ENCODE peak calls at places on chromosome 13, in six cellular contexts. G, T, Y, Q, O and J are unnamed samples.

GRCh38 chr13:112783135-112783945 is 93.5 kb downstream of the ATP11A start:
- DNase-seq in Q (peak; percentile 82), Y (no peak), G (no peak), O (no peak), T (no peak), J (no peak)

GRCh38 chr13:34941436-34941834 is 635 bp upstream of the NBEA start:
- DNase-seq in O (no peak), Q (no peak), G (no peak), Y (no peak), T (no peak), J (no peak)

GRCh38 chr13:109454167-109454917 is 332.0 kb downstream of the IRS2 start:
- DNase-seq in O (no peak), Y (no peak), T (peak; percentile 7), G (no peak), Q (no peak), J (no peak)

GRCh38 chr13:111467111-111467890 is 146.9 kb downstream of the TEX29 start:
- DNase-seq in T (no peak), G (no peak), Q (no peak), Y (no peak), O (no peak), J (no peak)

GRCh38 chr13:21055511-21056045 is 5.8 kb downstream of the LATS2 start:
- DNase-seq in O (no peak), Y (no peak), Q (no peak), G (no peak), T (no peak), J (no peak)

GRCh38 chr13:67224148-67224846 is 5.8 kb downstream of the PCDH9 start:
- DNase-seq in T (peak; percentile 33), G (peak; percentile 85), O (peak; percentile 63), Y (peak; percentile 46), Q (peak; percentile 71), J (peak; percentile 11)

GRCh38 chr13:43470610-43471009 is 316.2 kb downstream of the ENOX1 start:
- DNase-seq in Q (no peak), O (no peak), G (no peak), Y (no peak), T (no peak), J (no peak)

GRCh38 chr13:83780201-83780600 is 102.1 kb downstream of the SLITRK1 start:
- DNase-seq in Q (peak; percentile 68), O (no peak), T (no peak), Y (peak; percentile 12), G (peak; percentile 47), J (no peak)

GRCh38 chr13:73492811-73493210 is 434.0 kb downstream of the KLF5 start:
- DNase-seq in Q (peak; percentile 1), T (no peak), Y (no peak), G (no peak), O (no peak), J (no peak)

GRCh38 chr13:114107686-114108081 is 24.7 kb downstream of the RASA3 start:
- DNase-seq in Y (no peak), Q (peak; percentile 52), O (no peak), T (no peak), G (peak; percentile 87), J (no peak)

GRCh38 chr13:113411216-113412023 is 41.9 kb downstream of the ADPRHL1 start:
- DNase-seq in Q (peak; percentile 89), Y (no peak), T (peak; percentile 71), O (no peak), G (peak; percentile 96), J (no peak)

GRCh38 chr13:73625562-73626339 is 508.5 kb downstream of the KLF12 start:
- DNase-seq in Y (no peak), G (no peak), Q (no peak), T (no peak), O (no peak), J (no peak)

GRCh38 chr13:96020155-96020575 is 33.0 kb downstream of the UGGT2 start:
- DNase-seq in T (no peak), Y (peak; percentile 72), G (peak; percentile 66), O (peak; percentile 8), Q (peak; percentile 71), J (peak; percentile 23)

GRCh38 chr13:66312312-66313087 is 917.6 kb downstream of the PCDH9 start:
- DNase-seq in O (no peak), Q (peak; percentile 10), G (no peak), T (no peak), Y (no peak), J (no peak)

GRCh38 chr13:66665991-66666390 is 564.1 kb downstream of the PCDH9 start:
- DNase-seq in O (peak; percentile 44), G (peak; percentile 90), Y (peak; percentile 1), Q (peak; percentile 94), T (no peak), J (no peak)

GRCh38 chr13:51933466-51934058 is 71.8 kb downstream of the CCDC70 start:
- DNase-seq in T (no peak), O (no peak), G (no peak), Y (no peak), Q (no peak), J (no peak)

GRCh38 chr13:99045396-99045795 is 67.5 kb upstream of the DOCK9 start:
- DNase-seq in G (no peak), Q (peak; percentile 66), O (no peak), Y (no peak), T (no peak), J (no peak)

GRCh38 chr13:71290963-71291937 is 575.8 kb downstream of the DACH1 start:
- DNase-seq in Q (peak; percentile 46), O (no peak), T (no peak), G (peak; percentile 29), Y (peak; percentile 88), J (no peak)

GRCh38 chr13:95676775-95677563 is at the start of gene DNAJC3:
- DNase-seq in Q (peak; percentile 95), O (peak; percentile 87), T (peak; percentile 91), Y (peak; percentile 99), G (peak; percentile 97), J (peak; percentile 98)

GRCh38 chr13:28492527-28493367 is 2.2 kb downstream of the FLT1 start:
- DNase-seq in O (no peak), Q (no peak), G (peak; percentile 85), T (no peak), Y (no peak), J (no peak)

GRCh38 chr13:45219938-45220375 is 19.1 kb upstream of the KCTD4 start:
- DNase-seq in Q (no peak), G (peak; percentile 96), T (no peak), Y (no peak), O (no peak), J (no peak)

GRCh38 chr13:111909971-111910671 is 156.8 kb upstream of the SOX1 start:
- DNase-seq in O (no peak), G (no peak), T (no peak), Q (no peak), Y (no peak), J (no peak)

GRCh38 chr13:113869263-113869662 is 5.4 kb upstream of the GAS6 start:
- DNase-seq in Q (no peak), O (no peak), Y (no peak), T (no peak), G (no peak), J (no peak)

GRCh38 chr13:20271441-20271840 is 39.3 kb upstream of the GJB6 start:
- DNase-seq in T (no peak), G (no peak), Y (no peak), O (no peak), Q (no peak), J (no peak)

GRCh38 chr13:112204881-112205327 is 138.0 kb downstream of the SOX1 start:
- DNase-seq in G (no peak), T (no peak), Y (no peak), O (no peak), Q (no peak), J (no peak)

GRCh38 chr13:89401209-89401810 is 1730.1 kb downstream of the SLITRK5 start:
- DNase-seq in G (peak; percentile 80), T (no peak), Y (no peak), O (no peak), Q (peak; percentile 80), J (no peak)

GRCh38 chr13:53250272-53250875 is 221.8 kb downstream of the OLFM4 start:
- DNase-seq in T (no peak), G (peak; percentile 78), Y (peak; percentile 71), O (peak; percentile 52), Q (peak; percentile 70), J (peak; percentile 14)